ENCODE peak calls at places on chromosomes 6 and 20, in seven cellular contexts. S is T-helper 17 cell, J is PC-9, T is NCI-H226, D is astrocyte of the spinal cord, A is A172, P is AG08395. V is an unnamed sample.

GRCh38 chr6:45986746-45987274 is 28.9 kb downstream of the CLIC5 start:
- DNase-seq in S (no peak), J (no peak), T (no peak), D (no peak), A (no peak), P (no peak), V (no peak)

GRCh38 chr20:23626040-23626620 is 11.6 kb downstream of the CST3 start:
- DNase-seq in S (no peak), J (peak; percentile 39), T (no peak), D (no peak), A (peak; percentile 33), P (peak; percentile 27), V (no peak)

GRCh38 chr6:151229401-151230276 is 10.1 kb upstream of the AKAP12 start:
- DNase-seq in S (no peak), J (no peak), T (peak; percentile 78), D (no peak), A (no peak), P (no peak), V (no peak)

GRCh38 chr6:156779206-156780116 is 2.3 kb downstream of the ARID1B start:
- DNase-seq in S (peak; percentile 39), J (peak; percentile 18), T (no peak), D (no peak), A (no peak), P (peak; percentile 17), V (peak; percentile 22)

GRCh38 chr20:19767070-19767469 is 9.0 kb downstream of the RIN2 start:
- DNase-seq in S (no peak), J (peak; percentile 77), T (no peak), D (no peak), A (no peak), P (no peak), V (no peak)

GRCh38 chr20:53774487-53775203 is 181.0 kb upstream of the ZNF217 start:
- DNase-seq in S (no peak), J (no peak), T (peak; percentile 94), D (peak; percentile 78), A (peak; percentile 99), P (peak; percentile 90), V (no peak)

GRCh38 chr20:48797275-48797825 is 30.4 kb downstream of the PREX1 start:
- DNase-seq in S (no peak), J (no peak), T (no peak), D (no peak), A (no peak), P (no peak), V (no peak)

GRCh38 chr20:651713-652610 is 1.0 kb downstream of the SRXN1 start:
- DNase-seq in S (no peak), J (no peak), T (no peak), D (no peak), A (no peak), P (no peak), V (no peak)

GRCh38 chr6:9766240-9766915 is 648.5 kb downstream of the TFAP2A start:
- DNase-seq in S (no peak), J (peak; percentile 35), T (peak; percentile 97), D (peak; percentile 44), A (peak; percentile 94), P (peak; percentile 30), V (no peak)

GRCh38 chr20:45970646-45971424 is 1.2 kb downstream of the ZNF335 start:
- DNase-seq in S (no peak), J (peak; percentile 25), T (no peak), D (peak; percentile 29), A (no peak), P (no peak), V (no peak)

GRCh38 chr6:124066995-124067552 is 263.4 kb downstream of the NKAIN2 start:
- DNase-seq in S (no peak), J (no peak), T (no peak), D (peak; percentile 20), A (no peak), P (no peak), V (no peak)

GRCh38 chr6:155915651-155916050 is 460.0 kb upstream of the NOX3 start:
- DNase-seq in S (no peak), J (no peak), T (no peak), D (no peak), A (no peak), P (no peak), V (no peak)

GRCh38 chr20:20643925-20644324 is 68.5 kb downstream of the RALGAPA2 start:
- DNase-seq in S (no peak), J (no peak), T (no peak), D (no peak), A (no peak), P (no peak), V (no peak)

GRCh38 chr20:47358052-47358671 is 1.7 kb upstream of the ZMYND8 start:
- DNase-seq in S (no peak), J (no peak), T (no peak), D (peak; percentile 13), A (no peak), P (no peak), V (no peak)

GRCh38 chr6:41622210-41622990 is 15.9 kb upstream of the MDFI start:
- DNase-seq in S (no peak), J (no peak), T (no peak), D (no peak), A (no peak), P (no peak), V (no peak)

GRCh38 chr20:10674684-10675455 is 1.1 kb upstream of the JAG1 start:
- DNase-seq in S (no peak), J (peak; percentile 89), T (peak; percentile 15), D (peak; percentile 78), A (peak; percentile 63), P (peak; percentile 80), V (peak; percentile 58)

GRCh38 chr20:56815796-56816195 is 186.7 kb downstream of the TFAP2C start:
- DNase-seq in S (no peak), J (peak; percentile 44), T (no peak), D (no peak), A (no peak), P (no peak), V (no peak)

GRCh38 chr20:63057133-63058117 is 50.7 kb upstream of the BHLHE23 start:
- DNase-seq in S (no peak), J (no peak), T (no peak), D (peak; percentile 5), A (no peak), P (no peak), V (no peak)

GRCh38 chr6:38720295-38720694 is 5.2 kb downstream of the DNAH8 start:
- DNase-seq in S (no peak), J (no peak), T (peak; percentile 10), D (no peak), A (peak; percentile 4), P (no peak), V (no peak)

GRCh38 chr6:7178280-7178679 is 70.5 kb downstream of the RREB1 start:
- DNase-seq in S (no peak), J (no peak), T (no peak), D (no peak), A (no peak), P (no peak), V (no peak)

GRCh38 chr20:22814475-22815205 is 220.5 kb upstream of the SSTR4 start:
- DNase-seq in S (no peak), J (no peak), T (no peak), D (no peak), A (no peak), P (no peak), V (no peak)

GRCh38 chr20:57396212-57396611 is 5.0 kb downstream of the RBM38 start:
- DNase-seq in S (no peak), J (no peak), T (no peak), D (no peak), A (no peak), P (no peak), V (no peak)

GRCh38 chr6:42569102-42570028 is 5.5 kb downstream of the UBR2 start:
- DNase-seq in S (no peak), J (no peak), T (peak; percentile 86), D (peak; percentile 87), A (peak; percentile 76), P (peak; percentile 48), V (no peak)

GRCh38 chr6:15184441-15184861 is 61.4 kb upstream of the JARID2 start:
- DNase-seq in S (no peak), J (no peak), T (no peak), D (no peak), A (no peak), P (no peak), V (peak; percentile 32)

GRCh38 chr6:48757661-48758060 is 646.7 kb upstream of the PTCHD4 start:
- DNase-seq in S (no peak), J (no peak), T (no peak), D (no peak), A (peak; percentile 38), P (no peak), V (no peak)

GRCh38 chr6:41200296-41200900 is 551 bp downstream of the TREML2 start:
- DNase-seq in S (no peak), J (no peak), T (no peak), D (no peak), A (peak; percentile 46), P (no peak), V (no peak)